ENCODE peak calls at places on chromosomes 2 and 18, in four cellular contexts. W is GM12878, V is K562, P is HL-60. F is an unnamed sample.

GRCh38 chr18:79048245-79048632 is 21.0 kb upstream of the ATP9B start:
- DNase-seq in W (no peak), V (no peak), P (no peak), F (no peak)

GRCh38 chr2:239584986-239585385 is 184.2 kb upstream of the HDAC4 start:
- DNase-seq in W (no peak), V (no peak), P (no peak), F (no peak)

GRCh38 chr2:117068371-117068770 is 746.1 kb upstream of the DDX18 start:
- DNase-seq in W (no peak), V (no peak), P (no peak), F (no peak)

GRCh38 chr2:205570641-205571040 is 111.7 kb upstream of the NRP2 start:
- DNase-seq in W (no peak), V (no peak), P (no peak), F (no peak)

GRCh38 chr2:106278477-106278876 is 84.4 kb upstream of the UXS1 start:
- DNase-seq in W (no peak), V (no peak), P (no peak), F (no peak)

GRCh38 chr2:233807966-233808892 is 30.1 kb downstream of the MROH2A start:
- DNase-seq in W (no peak), V (no peak), P (no peak), F (no peak)

GRCh38 chr2:28580078-28580477 is 84.2 kb downstream of the PLB1 start:
- DNase-seq in W (no peak), V (no peak), P (no peak), F (no peak)

GRCh38 chr18:75502286-75502685 is 74.8 kb upstream of the SMIM21 start:
- DNase-seq in W (no peak), V (no peak), P (no peak), F (no peak)

GRCh38 chr2:127103243-127104165 is 3.5 kb downstream of the BIN1 start:
- DNase-seq in W (no peak), V (no peak), P (no peak), F (no peak)

GRCh38 chr18:58043452-58044369 is at the start of gene NEDD4L:
- DNase-seq in W (peak; percentile 53), V (peak; percentile 85), P (peak; percentile 78), F (peak; percentile 64)
- TF ChIP-seq POLR2AphosphoS5 in W (no peak), V (no peak), P (no peak), F (no peak)

GRCh38 chr2:15719566-15720313 is 128.1 kb downstream of the DDX1 start:
- DNase-seq in W (no peak), V (no peak), P (no peak), F (no peak)
- TF ChIP-seq SPI1 in W (no peak), V (no peak), P (no peak), F (no peak)

GRCh38 chr2:70089946-70090523 is 2.8 kb downstream of the PCBP1 start:
- DNase-seq in W (no peak), V (no peak), P (peak; percentile 58), F (no peak)

GRCh38 chr2:70087703-70088507 is 628 bp downstream of the PCBP1 start:
- DNase-seq in W (no peak), V (peak; percentile 77), P (peak; percentile 57), F (no peak)

GRCh38 chr2:70090706-70091334 is 3.5 kb downstream of the PCBP1 start:
- DNase-seq in W (no peak), V (no peak), P (no peak), F (no peak)

GRCh38 chr2:70088508-70089219 is 1.4 kb downstream of the PCBP1 start:
- DNase-seq in W (no peak), V (no peak), P (no peak), F (no peak)

DNA sequence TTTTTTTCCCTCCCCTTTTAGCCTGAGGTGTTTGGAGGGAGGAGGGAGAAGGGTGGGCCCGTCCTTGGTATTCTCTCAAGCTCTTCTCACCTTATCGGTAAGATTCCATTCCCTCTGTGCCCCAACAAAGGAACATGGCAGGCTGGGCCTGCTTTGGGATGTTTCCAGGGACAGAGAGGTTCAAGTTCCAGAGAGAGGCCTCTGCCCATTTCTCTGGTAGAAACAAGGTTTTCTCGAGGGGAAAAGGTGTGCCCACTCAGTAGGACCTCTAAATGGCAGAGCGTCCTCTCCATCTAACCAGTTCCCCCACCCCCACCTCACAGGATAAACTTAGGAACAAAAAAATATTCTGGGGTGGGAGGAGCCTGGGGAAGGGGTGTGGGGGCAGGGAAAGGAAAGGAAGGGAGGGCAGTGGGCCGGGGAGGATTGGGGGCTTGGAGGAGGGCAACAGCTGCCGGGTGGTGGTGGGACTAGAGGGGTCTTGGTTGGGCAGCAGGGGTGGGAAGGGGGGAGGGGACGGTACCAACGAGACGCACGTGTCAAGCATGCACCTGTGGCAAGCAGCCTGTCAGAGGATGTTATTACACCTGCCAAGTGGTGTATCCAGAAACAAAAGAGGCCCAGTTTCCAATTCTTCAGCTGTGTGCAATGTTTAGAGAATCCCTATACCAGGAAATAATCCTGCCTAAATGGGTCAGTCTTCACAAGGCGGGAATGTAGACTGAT is 2.1 kb downstream of the PCBP1 start:
- DNase-seq in W (no peak), V (peak; percentile 68), P (peak; percentile 48), F (no peak)
- TF ChIP-seq POLR2AphosphoS5 in W (peak; percentile 83), V (peak; percentile 51), P (no peak), F (peak; percentile 55)

GRCh38 chr2:182763311-182763912 is 47.4 kb downstream of the DNAJC10 start:
- DNase-seq in W (no peak), V (peak; percentile 23), P (peak; percentile 7), F (no peak)
- TF ChIP-seq SPI1 in W (no peak), V (no peak), P (no peak), F (no peak)

GRCh38 chr2:45758018-45758417 is 106.5 kb downstream of the PRKCE start:
- DNase-seq in W (no peak), V (no peak), P (no peak), F (no peak)

GRCh38 chr2:45754087-45755015 is 102.9 kb downstream of the PRKCE start:
- DNase-seq in W (no peak), V (no peak), P (no peak), F (no peak)

GRCh38 chr2:45753381-45753780 is 101.9 kb downstream of the PRKCE start:
- DNase-seq in W (no peak), V (no peak), P (no peak), F (no peak)

GRCh38 chr2:45759310-45759851 is 107.9 kb downstream of the PRKCE start:
- DNase-seq in W (no peak), V (no peak), P (no peak), F (no peak)

GRCh38 chr2:45755585-45756330 is 104.3 kb downstream of the PRKCE start:
- DNase-seq in W (no peak), V (no peak), P (no peak), F (no peak)
- TF ChIP-seq POLR2AphosphoS5 in W (no peak), V (no peak), P (no peak), F (no peak)

GRCh38 chr2:59151805-59152204 is 910.7 kb upstream of the FANCL start:
- DNase-seq in W (no peak), V (no peak), P (no peak), F (no peak)
- TF ChIP-seq SPI1 in W (no peak), V (no peak), P (no peak), F (no peak)

DNA sequence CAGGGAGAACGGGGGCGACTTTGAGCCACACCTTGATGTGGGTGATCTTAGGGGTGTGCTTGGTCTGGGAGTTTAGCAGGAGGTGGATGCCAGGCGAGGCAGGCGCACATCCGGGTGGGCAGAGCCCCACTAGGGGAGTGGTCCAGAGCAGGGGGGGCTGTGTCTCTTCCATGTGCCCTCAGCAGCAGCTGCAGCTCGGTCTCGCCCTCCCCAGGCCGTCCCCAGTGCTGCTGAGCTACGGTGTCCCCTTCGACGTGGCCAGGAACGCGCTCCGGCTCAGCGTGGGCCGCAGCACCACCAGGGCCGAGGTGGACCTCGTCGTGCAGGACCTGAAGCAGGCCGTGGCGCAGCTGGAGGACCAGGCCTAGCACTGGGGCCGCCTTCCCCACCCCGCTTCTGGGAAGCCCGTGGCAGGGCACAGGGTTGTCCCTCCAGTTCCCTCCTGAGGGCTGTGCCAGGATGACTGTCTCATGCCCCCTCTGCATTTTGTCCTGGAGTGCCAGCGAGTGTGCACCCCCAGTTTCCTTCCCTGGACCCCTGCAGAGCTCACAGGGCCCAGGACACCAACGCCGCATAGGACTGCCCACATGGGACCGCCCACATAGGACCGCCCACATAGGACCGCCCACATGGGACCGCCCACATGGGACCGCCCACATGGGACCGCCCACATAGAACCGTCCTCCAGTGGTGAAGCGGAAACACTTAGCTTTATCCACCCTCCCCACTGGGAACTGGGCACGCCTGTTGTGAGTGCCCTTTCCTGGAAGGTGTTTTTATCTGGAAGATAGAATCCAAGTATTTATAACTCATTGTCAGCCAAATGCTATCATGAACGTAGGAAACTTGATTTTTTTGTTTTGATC is 1.9 kb upstream of the ESPNL start:
- DNase-seq in W (no peak), V (peak; percentile 92), P (peak; percentile 65), F (peak; percentile 85)
- TF ChIP-seq POLR2AphosphoS5 in W (no peak), V (no peak), P (no peak), F (no peak)

GRCh38 chr2:174551697-174552096 is 45.9 kb downstream of the WIPF1 start:
- DNase-seq in W (no peak), V (no peak), P (no peak), F (no peak)

GRCh38 chr2:174545240-174545639 is 52.4 kb downstream of the WIPF1 start:
- DNase-seq in W (no peak), V (no peak), P (no peak), F (no peak)

GRCh38 chr2:174544802-174545201 is 52.8 kb downstream of the WIPF1 start:
- DNase-seq in W (no peak), V (no peak), P (no peak), F (no peak)

GRCh38 chr2:174544156-174544555 is 53.4 kb downstream of the WIPF1 start:
- DNase-seq in W (no peak), V (no peak), P (no peak), F (no peak)

GRCh38 chr2:174546519-174547506 is 50.8 kb downstream of the WIPF1 start:
- DNase-seq in W (no peak), V (peak; percentile 42), P (peak; percentile 56), F (no peak)
- TF ChIP-seq SPI1 in W (no peak), V (no peak), P (no peak), F (no peak)

F was measured in GM12891.